ENCODE peak calls at places on chromosomes 7 and 10, in nine cellular contexts. B is upper lobe of right lung, W is OCI-LY7, Y is astrocyte, H is transverse colon, K is heart left ventricle, Z is esophagus squamous epithelium, M is A549, V is stomach. G is an unnamed sample.

GRCh38 chr10:29184601-29185000 is 104.3 kb upstream of the LYZL1 start:
- DNase-seq in B (no peak), W (no peak), Y (no peak), H (no peak), K (no peak), Z (no peak), M (no peak), V (no peak), G (no peak)

GRCh38 chr7:32379486-32380115 is 110.6 kb downstream of the LSM5 start:
- DNase-seq in B (no peak), W (no peak), Y (no peak), H (no peak), K (no peak), Z (no peak), M (no peak), V (no peak), G (no peak)

GRCh38 chr10:92486637-92487036 is 87.3 kb downstream of the IDE start:
- DNase-seq in B (no peak), W (no peak), Y (peak; percentile 27), H (no peak), K (no peak), Z (no peak), M (no peak), V (no peak), G (no peak)

GRCh38 chr7:99707096-99707495 is 27.3 kb upstream of the CYP3A5 start:
- DNase-seq in B (no peak), W (no peak), Y (peak; percentile 31), H (no peak), K (no peak), Z (no peak), M (no peak), V (no peak), G (no peak)

GRCh38 chr7:29596593-29597178 is 33.1 kb downstream of the PRR15 start:
- DNase-seq in B (no peak), W (no peak), Y (peak; percentile 46), H (no peak), K (no peak), Z (no peak), M (no peak), V (no peak), G (no peak)

GRCh38 chr10:349081-349480 is 213.8 kb downstream of the ZMYND11 start:
- DNase-seq in B (peak; percentile 56), W (no peak), Y (no peak), H (no peak), K (no peak), Z (no peak), M (no peak), V (peak; percentile 11), G (no peak)

GRCh38 chr7:100602889-100603696 is 930 bp downstream of the PCOLCE start:
- DNase-seq in B (peak; percentile 79), W (no peak), Y (peak; percentile 76), H (peak; percentile 59), K (peak; percentile 86), Z (no peak), M (no peak), V (no peak), G (peak; percentile 56)

GRCh38 chr7:2761131-2761624 is 73.2 kb downstream of the AMZ1 start:
- DNase-seq in B (no peak), W (no peak), Y (no peak), H (no peak), K (no peak), Z (no peak), M (no peak), V (no peak), G (no peak)

GRCh38 chr10:76435154-76435553 is 1003.7 kb downstream of the LRMDA start:
- DNase-seq in B (no peak), W (no peak), Y (no peak), H (no peak), K (no peak), Z (no peak), M (no peak), V (no peak), G (no peak)

GRCh38 chr10:76429642-76430041 is 998.2 kb downstream of the LRMDA start:
- DNase-seq in B (no peak), W (no peak), Y (no peak), H (no peak), K (no peak), Z (no peak), M (no peak), V (no peak), G (no peak)

GRCh38 chr10:76430330-76430729 is 998.9 kb downstream of the LRMDA start:
- DNase-seq in B (no peak), W (no peak), Y (peak; percentile 15), H (no peak), K (no peak), Z (no peak), M (no peak), V (no peak), G (no peak)

GRCh38 chr10:76433161-76434005 is 1002.0 kb downstream of the LRMDA start:
- DNase-seq in B (no peak), W (no peak), Y (no peak), H (no peak), K (no peak), Z (no peak), M (no peak), V (peak; percentile 49), G (no peak)

GRCh38 chr10:76432274-76433012 is 1001.0 kb downstream of the LRMDA start:
- DNase-seq in B (no peak), W (no peak), Y (peak; percentile 85), H (peak; percentile 27), K (no peak), Z (no peak), M (no peak), V (no peak), G (no peak)
- H3K4me1 ChIP-seq in B (peaks cover 6% of the 10 kb centered on the region), W (no peaks in the 10 kb centered on the region), Y (peaks cover 38% of the 10 kb centered on the region), H (peaks cover 27% of the 10 kb centered on the region), K (peaks cover 31% of the 10 kb centered on the region), Z (peaks cover 32% of the 10 kb centered on the region), M (peaks cover 21% of the 10 kb centered on the region), V (peaks cover 16% of the 10 kb centered on the region), G (no peaks in the 10 kb centered on the region)

GRCh38 chr7:130134106-130134636 is 63.8 kb downstream of the KLHDC10 start:
- DNase-seq in B (no peak), W (no peak), Y (no peak), H (no peak), K (no peak), Z (no peak), M (no peak), V (no peak), G (no peak)

GRCh38 chr7:130134726-130135125 is 64.4 kb downstream of the KLHDC10 start:
- DNase-seq in B (no peak), W (no peak), Y (no peak), H (no peak), K (no peak), Z (no peak), M (no peak), V (no peak), G (no peak)

GRCh38 chr7:130135208-130136205 is 65.2 kb downstream of the KLHDC10 start:
- DNase-seq in B (no peak), W (no peak), Y (peak; percentile 65), H (no peak), K (no peak), Z (no peak), M (no peak), V (no peak), G (no peak)

GRCh38 chr7:130137207-130137606 is 66.9 kb downstream of the KLHDC10 start:
- DNase-seq in B (no peak), W (no peak), Y (no peak), H (no peak), K (no peak), Z (no peak), M (no peak), V (no peak), G (no peak)

GRCh38 chr7:130136579-130137167 is 66.3 kb downstream of the KLHDC10 start:
- DNase-seq in B (no peak), W (no peak), Y (no peak), H (no peak), K (no peak), Z (no peak), M (no peak), V (no peak), G (no peak)
- H3K27ac ChIP-seq in B (no peak overlapping the region), W (no peak overlapping the region), Y (no peak overlapping the region), H (no peak overlapping the region), K (no peak overlapping the region), Z (no peak overlapping the region), M (no peak overlapping the region), V (no peak overlapping the region), G (no peak overlapping the region)

DNA sequence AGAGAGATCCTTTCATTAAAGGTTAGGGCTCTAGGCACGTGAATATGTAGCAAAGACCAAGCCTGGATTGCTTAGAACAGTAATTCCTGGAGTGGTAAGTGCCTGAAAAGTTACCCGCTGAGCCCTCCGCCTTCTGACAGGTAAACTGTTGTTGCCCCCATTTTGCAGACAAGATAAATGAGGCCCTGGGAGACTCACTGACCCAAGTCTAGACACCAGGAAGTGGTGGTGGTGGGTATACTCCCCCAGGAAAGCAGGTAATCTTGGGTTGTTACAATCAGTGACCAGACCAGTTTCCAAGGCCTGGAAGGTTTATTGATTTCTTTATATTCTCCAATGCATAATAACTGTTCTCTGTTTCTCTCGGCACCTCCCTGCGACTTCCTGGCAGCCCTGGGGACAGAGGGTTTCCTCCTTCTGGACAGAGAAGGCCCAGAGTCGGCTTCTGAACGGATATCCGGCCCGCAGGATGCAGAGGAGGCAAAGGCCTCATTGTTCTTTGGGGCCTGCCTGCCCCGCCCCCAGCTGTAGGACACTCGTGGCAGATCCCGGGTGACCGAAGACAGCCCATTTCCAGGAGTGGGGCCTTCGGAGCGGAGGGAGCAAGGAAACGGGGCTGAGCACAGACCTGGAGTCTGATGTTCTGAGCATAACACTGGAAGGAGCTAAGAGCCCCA is 1.3 kb upstream of the GRK5 start:
- DNase-seq in B (peak; percentile 81), W (peak; percentile 80), Y (no peak), H (peak; percentile 77), K (peak; percentile 88), Z (no peak), M (peak; percentile 69), V (peak; percentile 59), G (peak; percentile 74)
- H3K4me1 ChIP-seq in B (peaks cover 20% of the 10 kb centered on the region), W (peaks cover 28% of the 10 kb centered on the region), Y (peaks cover 39% of the 10 kb centered on the region), H (peaks cover 37% of the 10 kb centered on the region), K (peaks cover 8% of the 10 kb centered on the region), Z (peaks cover 45% of the 10 kb centered on the region), M (peaks cover 28% of the 10 kb centered on the region), V (peaks cover 36% of the 10 kb centered on the region), G (no peaks in the 10 kb centered on the region)

GRCh38 chr7:137873524-137873923 is 26.8 kb upstream of the DGKI start:
- DNase-seq in B (no peak), W (no peak), Y (peak; percentile 86), H (no peak), K (no peak), Z (no peak), M (no peak), V (no peak), G (no peak)

GRCh38 chr7:137869260-137869659 is 22.5 kb upstream of the DGKI start:
- DNase-seq in B (no peak), W (no peak), Y (no peak), H (no peak), K (no peak), Z (no peak), M (no peak), V (no peak), G (no peak)

GRCh38 chr7:137870078-137870477 is 23.3 kb upstream of the DGKI start:
- DNase-seq in B (no peak), W (no peak), Y (no peak), H (no peak), K (no peak), Z (no peak), M (no peak), V (no peak), G (no peak)

GRCh38 chr7:137870684-137871083 is 23.9 kb upstream of the DGKI start:
- DNase-seq in B (no peak), W (no peak), Y (no peak), H (no peak), K (no peak), Z (no peak), M (no peak), V (no peak), G (no peak)

GRCh38 chr7:137871173-137871915 is 24.6 kb upstream of the DGKI start:
- DNase-seq in B (no peak), W (no peak), Y (no peak), H (no peak), K (no peak), Z (no peak), M (no peak), V (no peak), G (no peak)
- H3K27ac ChIP-seq in B (peak overlapping the region; percentile 49), W (no peak overlapping the region), Y (no peak overlapping the region), H (no peak overlapping the region), K (no peak overlapping the region), Z (peak overlapping the region; percentile 64), M (no peak overlapping the region), V (peak overlapping the region; percentile 1), G (no peak overlapping the region)